ENCODE peak calls at places on chromosome 12, in six cellular contexts. M, E, W, N, R and D are unnamed samples. For H3K4me1, the result is how much of the 10 kb centered on the place peaks cover.

GRCh38 chr12:121776190-121777098 is 17.0 kb downstream of the RHOF start:
- DNase-seq in M (no peak), E (no peak), W (peak), N (peak), R (peak), D (no peak)

GRCh38 chr12:48865441-48866290 is at the start of gene RND1:
- DNase-seq in M (peak), E (peak), W (peak), N (peak), R (peak), D (peak)

GRCh38 chr12:128088926-128089325 is 178.0 kb upstream of the TMEM132C start:
- DNase-seq in M (no peak), E (no peak), W (no peak), N (no peak), R (no peak), D (no peak)

GRCh38 chr12:25583545-25583944 is 30.5 kb upstream of the LMNTD1 start:
- DNase-seq in M (no peak), E (no peak), W (no peak), N (no peak), R (peak), D (no peak)

GRCh38 chr12:76720068-76720467 is 43.8 kb upstream of the ZDHHC17 start:
- DNase-seq in M (no peak), E (no peak), W (no peak), N (no peak), R (no peak), D (no peak)

GRCh38 chr12:32198555-32198954 is 91.9 kb downstream of the BICD1 start:
- DNase-seq in M (peak), E (no peak), W (no peak), N (no peak), R (no peak), D (no peak)

GRCh38 chr12:19198272-19198671 is 68.7 kb downstream of the PLEKHA5 start:
- DNase-seq in M (no peak), E (no peak), W (no peak), N (no peak), R (no peak), D (no peak)

GRCh38 chr12:46165191-46165590 is 103.7 kb downstream of the SLC38A1 start:
- DNase-seq in M (no peak), E (no peak), W (no peak), N (no peak), R (no peak), D (no peak)

GRCh38 chr12:131003676-131004075 is 50.0 kb downstream of the ADGRD1 start:
- DNase-seq in M (no peak), E (no peak), W (no peak), N (no peak), R (no peak), D (no peak)

GRCh38 chr12:95648990-95649791 is 97.9 kb upstream of the USP44 start:
- DNase-seq in M (no peak), E (no peak), W (peak), N (no peak), R (no peak), D (no peak)

GRCh38 chr12:45244561-45245348 is 28.9 kb downstream of the ANO6 start:
- DNase-seq in M (no peak), E (peak), W (no peak), N (no peak), R (no peak), D (no peak)

GRCh38 chr12:93200291-93200917 is 177.3 kb upstream of the NUDT4 start:
- DNase-seq in M (no peak), E (peak), W (no peak), N (no peak), R (no peak), D (no peak)

GRCh38 chr12:71846322-71846940 is 6.9 kb downstream of the TBC1D15 start:
- DNase-seq in M (no peak), E (no peak), W (no peak), N (no peak), R (no peak), D (no peak)

GRCh38 chr12:41801261-41801660 is 343.4 kb downstream of the GXYLT1 start:
- DNase-seq in M (no peak), E (no peak), W (no peak), N (no peak), R (no peak), D (no peak)

GRCh38 chr12:78229491-78230209 is 399.0 kb downstream of the NAV3 start:
- DNase-seq in M (peak), E (no peak), W (peak), N (no peak), R (no peak), D (no peak)

GRCh38 chr12:73418541-73418940 is 1119.1 kb upstream of the ATXN7L3B start:
- DNase-seq in M (no peak), E (no peak), W (no peak), N (no peak), R (no peak), D (no peak)

GRCh38 chr12:67483871-67484554 is 164.5 kb upstream of the DYRK2 start:
- DNase-seq in M (no peak), E (no peak), W (no peak), N (no peak), R (no peak), D (no peak)

GRCh38 chr12:120262852-120263724 is 2.4 kb downstream of the PXN start:
- DNase-seq in M (no peak), E (no peak), W (no peak), N (no peak), R (no peak), D (no peak)

GRCh38 chr12:107749094-107749493 is 11.8 kb downstream of the PRDM4 start:
- DNase-seq in M (no peak), E (no peak), W (no peak), N (no peak), R (no peak), D (no peak)

GRCh38 chr12:48340891-48341290 is 9.8 kb downstream of the ZNF641 start:
- DNase-seq in M (no peak), E (no peak), W (no peak), N (no peak), R (no peak), D (no peak)

GRCh38 chr12:52636592-52637258 is 15.3 kb downstream of the KRT2 start:
- DNase-seq in M (no peak), E (no peak), W (no peak), N (no peak), R (no peak), D (peak)

GRCh38 chr12:51702582-51702981 is 111.5 kb downstream of the SCN8A start:
- DNase-seq in M (no peak), E (no peak), W (no peak), N (no peak), R (no peak), D (no peak)

GRCh38 chr12:53791735-53792326 is 40.1 kb upstream of the CISTR start:
- DNase-seq in M (no peak), E (no peak), W (no peak), N (no peak), R (no peak), D (no peak)

GRCh38 chr12:124524231-124524925 is 43.0 kb downstream of the NCOR2 start:
- DNase-seq in M (no peak), E (no peak), W (peak), N (no peak), R (no peak), D (no peak)

GRCh38 chr12:69881771-69882170 is 56.7 kb downstream of the MYRFL start:
- DNase-seq in M (no peak), E (no peak), W (no peak), N (no peak), R (no peak), D (no peak)

GRCh38 chr12:67590122-67590795 is 58.3 kb upstream of the DYRK2 start:
- DNase-seq in M (no peak), E (no peak), W (no peak), N (no peak), R (no peak), D (no peak)

GRCh38 chr12:101299346-101299745 is 19.4 kb downstream of the UTP20 start:
- DNase-seq in M (no peak), E (no peak), W (no peak), N (no peak), R (no peak), D (no peak)

GRCh38 chr12:118237908-118238307 is 102.0 kb downstream of the PEBP1 start:
- DNase-seq in M (no peak), E (no peak), W (no peak), N (no peak), R (no peak), D (no peak)

GRCh38 chr12:50217202-50217601 is 50.0 kb upstream of the CERS5 start:
- DNase-seq in M (no peak), E (no peak), W (no peak), N (no peak), R (no peak), D (no peak)

GRCh38 chr12:95182868-95183415 is 34.3 kb downstream of the FGD6 start:
- DNase-seq in M (no peak), E (no peak), W (no peak), N (no peak), R (no peak), D (no peak)

GRCh38 chr12:12976366-12976765 is 23.7 kb downstream of the HEBP1 start:
- DNase-seq in M (no peak), E (no peak), W (peak), N (no peak), R (no peak), D (peak)

GRCh38 chr12:93518725-93519124 is 51.4 kb downstream of the MRPL42 start:
- DNase-seq in M (no peak), E (no peak), W (no peak), N (no peak), R (no peak), D (no peak)

GRCh38 chr12:60093428-60093827 is 497.6 kb downstream of the SLC16A7 start:
- DNase-seq in M (no peak), E (no peak), W (no peak), N (no peak), R (no peak), D (no peak)

GRCh38 chr12:105803292-105803691 is 335.5 kb downstream of the NUAK1 start:
- DNase-seq in M (no peak), E (no peak), W (no peak), N (no peak), R (no peak), D (no peak)

GRCh38 chr12:103736572-103736971 is 104.5 kb downstream of the NT5DC3 start:
- DNase-seq in M (no peak), E (no peak), W (no peak), N (no peak), R (no peak), D (no peak)
- TF ChIP-seq CTCF in M (no peak), E (no peak), W (no peak), N (no peak), R (no peak), D (no peak)

GRCh38 chr12:55827806-55828205 is 1.6 kb downstream of the DNAJC14 start:
- DNase-seq in M (no peak), E (no peak), W (no peak), N (no peak), R (no peak), D (no peak)

GRCh38 chr12:55820679-55821078 is 2.8 kb downstream of the ORMDL2 start:
- DNase-seq in M (no peak), E (no peak), W (peak), N (no peak), R (no peak), D (no peak)

GRCh38 chr12:55824726-55825125 is 4.7 kb downstream of the DNAJC14 start:
- DNase-seq in M (no peak), E (no peak), W (no peak), N (no peak), R (no peak), D (no peak)

GRCh38 chr12:55822228-55822627 is 4.4 kb downstream of the ORMDL2 start:
- DNase-seq in M (no peak), E (no peak), W (peak), N (no peak), R (no peak), D (no peak)

DNA sequence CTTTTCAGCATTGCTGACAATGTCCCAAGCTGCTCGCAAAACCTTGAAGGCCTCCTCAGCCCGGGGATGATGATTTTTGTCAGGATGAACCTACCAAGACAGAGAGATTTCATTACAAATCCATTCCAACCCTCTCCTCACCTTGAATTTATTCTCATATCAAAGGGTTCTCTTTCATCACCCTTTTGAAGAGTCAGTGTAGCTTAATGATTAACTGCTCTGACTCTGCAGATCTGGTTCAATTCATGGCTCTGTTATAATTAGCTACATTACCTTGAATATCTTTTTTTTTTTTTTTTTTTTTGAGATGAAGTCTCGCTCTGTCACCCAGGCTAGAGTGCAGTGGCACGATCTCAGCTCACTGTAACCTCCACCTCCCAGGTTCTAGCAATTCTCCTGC is 5.6 kb downstream of the ORMDL2 start:
- DNase-seq in M (no peak), E (no peak), W (no peak), N (no peak), R (no peak), D (peak)
- H3K4me3 ChIP-seq in M (no peak), E (no peak), W (no peak), N (no peak), R (no peak), D (no peak)

DNA sequence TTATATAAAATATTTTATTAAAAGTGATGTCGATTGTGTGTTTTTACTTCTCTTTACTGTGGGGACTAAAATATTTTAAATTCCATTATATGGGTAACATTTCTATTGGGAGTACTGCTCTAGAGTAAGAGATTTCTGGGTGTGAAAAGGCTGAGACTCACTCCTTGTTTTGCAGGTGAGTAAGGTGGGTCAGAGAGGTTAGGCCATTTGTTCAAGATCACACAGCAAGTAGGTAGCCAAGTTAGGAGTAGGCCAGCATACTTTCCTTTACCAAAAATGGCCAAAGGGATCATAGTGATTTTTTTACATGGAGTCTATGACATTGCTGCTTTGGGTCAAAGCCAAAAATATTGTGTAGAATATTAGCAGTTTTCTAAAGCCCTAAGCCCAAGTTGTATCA is 138.0 kb downstream of the ETV6 start:
- DNase-seq in M (no peak), E (no peak), W (no peak), N (no peak), R (no peak), D (no peak)
- H3K4me1 ChIP-seq in M (under half), E (under half), W (under half), N (under half), R (under half), D (under half)

GRCh38 chr12:40788276-40788675 is 96.0 kb downstream of the CNTN1 start:
- DNase-seq in M (no peak), E (no peak), W (no peak), N (no peak), R (no peak), D (no peak)

DNA sequence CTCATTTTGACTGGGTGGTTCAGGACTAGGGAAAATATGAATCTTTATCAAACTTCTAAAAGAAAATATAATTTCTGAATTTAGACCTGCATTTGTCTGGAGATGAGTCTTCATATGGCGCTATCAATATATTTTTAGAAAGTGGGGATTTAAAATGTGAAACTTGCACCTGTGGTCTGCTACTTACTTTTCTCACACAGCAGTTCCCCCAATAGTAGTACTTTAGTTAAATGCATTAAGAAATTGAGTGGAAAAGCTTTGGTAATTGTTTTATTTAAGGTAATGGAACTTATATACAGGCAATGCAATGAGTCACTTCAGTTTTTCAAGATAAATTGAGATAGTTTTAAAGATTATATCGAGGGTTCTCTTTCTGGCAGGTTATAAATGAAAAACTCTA is 91.9 kb downstream of the CNTN1 start:
- DNase-seq in M (no peak), E (no peak), W (no peak), N (no peak), R (no peak), D (no peak)
- TF ChIP-seq CTCF in M (no peak), E (no peak), W (no peak), N (no peak), R (no peak), D (no peak)

GRCh38 chr12:790608-791007 is 38.2 kb downstream of the WNK1 start:
- DNase-seq in M (no peak), E (no peak), W (no peak), N (no peak), R (no peak), D (no peak)

GRCh38 chr12:793037-793436 is 40.7 kb downstream of the WNK1 start:
- DNase-seq in M (no peak), E (no peak), W (no peak), N (no peak), R (no peak), D (no peak)

GRCh38 chr12:790253-790563 is 37.8 kb downstream of the WNK1 start:
- DNase-seq in M (no peak), E (no peak), W (no peak), N (no peak), R (no peak), D (no peak)

DNA sequence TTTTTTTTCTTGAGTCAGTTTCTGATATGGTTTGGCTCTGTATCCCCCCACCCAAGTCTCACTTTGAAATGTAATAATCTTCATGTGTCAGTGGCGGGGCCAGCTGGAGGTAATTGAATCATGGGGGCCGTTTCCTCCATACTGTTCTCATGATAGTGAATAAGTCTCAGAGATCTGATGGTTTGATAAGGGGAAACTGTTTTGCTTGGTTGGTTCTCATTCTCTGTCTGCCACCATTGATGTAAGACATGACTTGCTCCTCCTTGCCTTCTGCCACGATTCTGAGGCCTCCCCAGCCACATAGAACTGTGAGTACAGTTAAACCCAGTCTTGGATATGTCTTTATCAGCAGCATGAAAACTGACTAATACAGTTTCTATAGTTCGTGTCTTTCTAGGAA is 42.9 kb downstream of the WNK1 start:
- DNase-seq in M (no peak), E (no peak), W (no peak), N (no peak), R (no peak), D (no peak)
- H3K4me3 ChIP-seq in M (no peak), E (no peak), W (no peak), N (no peak), R (no peak), D (no peak)

GRCh38 chr12:65537978-65538377 is 259.5 kb downstream of the MSRB3 start:
- DNase-seq in M (no peak), E (no peak), W (no peak), N (no peak), R (no peak), D (no peak)

GRCh38 chr12:65534105-65534841 is 255.8 kb downstream of the MSRB3 start:
- DNase-seq in M (no peak), E (no peak), W (no peak), N (no peak), R (no peak), D (no peak)

GRCh38 chr12:65533177-65533883 is 254.8 kb downstream of the MSRB3 start:
- DNase-seq in M (no peak), E (no peak), W (no peak), N (no peak), R (no peak), D (no peak)

GRCh38 chr12:65536876-65537661 is 258.6 kb downstream of the MSRB3 start:
- DNase-seq in M (peak), E (no peak), W (peak), N (no peak), R (no peak), D (peak)

DNA sequence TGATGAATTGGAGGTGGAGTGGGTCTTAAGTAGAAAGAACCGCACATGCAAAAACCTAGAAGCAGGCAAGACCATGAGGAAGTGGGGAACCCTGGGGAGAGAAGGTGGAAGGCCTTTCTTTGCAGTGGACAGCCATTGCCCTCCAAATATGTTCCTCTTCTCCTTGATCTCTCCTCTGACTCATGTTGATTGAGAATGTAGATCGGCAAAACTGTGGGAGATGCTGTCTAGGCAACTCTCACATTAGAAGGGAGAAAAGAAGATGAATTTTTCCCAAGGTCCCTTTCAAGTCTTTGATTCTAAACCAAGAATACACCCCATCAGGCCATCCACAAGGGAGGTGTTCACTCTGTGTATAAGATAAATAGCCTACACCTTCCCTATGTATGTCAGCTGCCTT is 257.5 kb downstream of the MSRB3 start:
- DNase-seq in M (no peak), E (no peak), W (no peak), N (no peak), R (no peak), D (no peak)
- H3K4me1 ChIP-seq in M (under half), E (under half), W (under half), N (under half), R (under half), D (under half)

GRCh38 chr12:30696103-30696408 is 387 bp upstream of the IPO8 start:
- DNase-seq in M (no peak), E (no peak), W (no peak), N (no peak), R (no peak), D (no peak)

GRCh38 chr12:30694412-30694955 is 1.2 kb downstream of the IPO8 start:
- DNase-seq in M (no peak), E (no peak), W (no peak), N (no peak), R (no peak), D (no peak)

GRCh38 chr12:30696486-30696885 is 817 bp upstream of the IPO8 start:
- DNase-seq in M (no peak), E (no peak), W (no peak), N (no peak), R (peak), D (no peak)

GRCh38 chr12:30694971-30695326 is 720 bp downstream of the IPO8 start:
- DNase-seq in M (no peak), E (peak), W (peak), N (peak), R (peak), D (no peak)

GRCh38 chr12:30695327-30696102 is at the start of gene IPO8:
- DNase-seq in M (peak), E (peak), W (peak), N (peak), R (peak), D (peak)
- TF ChIP-seq CTCF in M (peak), E (peak), W (peak), N (peak), R (peak), D (no peak)